ENCODE peak calls at places on chromosomes 11 and 22, in seven cellular contexts. W is occipital lobe, N is fibroblast of the aortic adventitia, I is NCI-H774, B is K562, P is H4, Q is SHP77. T is an unnamed sample.

GRCh38 chr22:48342016-48342415 is 1485.7 kb downstream of the BRD1 start:
- DNase-seq in P (no peak), I (no peak), Q (no peak), N (no peak), W (no peak), B (no peak), T (no peak)

GRCh38 chr22:43155789-43156188 is 4.4 kb downstream of the TSPO start:
- DNase-seq in Q (no peak), P (no peak), W (no peak), B (no peak), I (no peak), N (no peak), T (peak; percentile 56)

GRCh38 chr22:35328472-35328885 is 28.8 kb downstream of the TOM1 start:
- DNase-seq in P (no peak), Q (no peak), I (no peak), N (no peak), W (no peak), B (no peak), T (no peak)

GRCh38 chr22:24001314-24001713 is 3.9 kb downstream of the GSTT4 start:
- DNase-seq in P (no peak), W (no peak), B (peak; percentile 9), I (no peak), N (no peak), Q (no peak), T (no peak)

GRCh38 chr22:10961043-10961860 is 4566.7 kb upstream of the OR11H1 start:
- DNase-seq in W (no peak), N (no peak), Q (no peak), P (peak; percentile 85), B (peak; percentile 3), I (no peak), T (no peak)

GRCh38 chr11:116694017-116694725 is 78.6 kb downstream of the BUD13 start:
- DNase-seq in P (no peak), B (no peak), Q (no peak), I (no peak), N (no peak), W (no peak), T (no peak)

GRCh38 chr22:45212306-45212709 is 28.4 kb downstream of the KIAA0930 start:
- DNase-seq in I (no peak), Q (peak; percentile 78), W (peak; percentile 95), N (peak; percentile 92), B (no peak), P (peak; percentile 90), T (peak; percentile 97)

GRCh38 chr22:33126881-33127280 is 68.7 kb upstream of the SYN3 start:
- DNase-seq in N (no peak), P (peak; percentile 29), I (no peak), Q (peak; percentile 24), W (peak; percentile 15), B (no peak), T (peak; percentile 50)

GRCh38 chr11:26960265-26960664 is 33.6 kb upstream of the FIBIN start:
- DNase-seq in I (no peak), Q (no peak), P (no peak), B (no peak), N (peak; percentile 61), W (no peak), T (peak; percentile 77)

GRCh38 chr11:125886997-125887372 is 483 bp upstream of the HYLS1 start:
- DNase-seq in N (peak; percentile 51), W (peak; percentile 72), B (no peak), P (no peak), Q (no peak), I (peak; percentile 78), T (peak; percentile 72)

GRCh38 chr11:13260196-13260962 is 17.2 kb upstream of the BMAL1 start:
- DNase-seq in W (no peak), P (no peak), Q (no peak), N (peak; percentile 29), B (no peak), I (no peak), T (peak; percentile 56)

T was measured in GM23248.